ENCODE peak calls at places on chromosomes 16 and 17, in seven cellular contexts. R is fibroblast of pulmonary artery, V is AG04449, Z is adipocyte, I is amygdala, W is ACHN, M is HS-5. X is an unnamed sample.

GRCh38 chr16:29727452-29727851 is 18.3 kb downstream of the C16orf54 start:
- DNase-seq in I (no peak), W (no peak), M (no peak), R (no peak), V (no peak), Z (no peak), X (no peak)

GRCh38 chr17:3935825-3936355 is 19.6 kb upstream of the P2RX1 start:
- DNase-seq in V (peak), M (no peak), W (peak), R (peak), I (no peak), Z (peak), X (no peak)

GRCh38 chr16:2473999-2474876 is 689 bp upstream of the TBC1D24 start:
- DNase-seq in W (peak), M (no peak), V (no peak), Z (peak), R (peak), I (peak), X (peak)

GRCh38 chr16:79768594-79768993 is 168.1 kb upstream of the MAF start:
- DNase-seq in R (no peak), W (peak), M (no peak), Z (no peak), V (no peak), I (peak), X (no peak)

GRCh38 chr17:79023886-79024771 is at the start of gene C1QTNF1:
- DNase-seq in W (peak), V (no peak), M (no peak), I (no peak), R (peak), Z (peak), X (peak)

GRCh38 chr17:62718420-62718819 is 89.7 kb downstream of the MARCHF10 start:
- DNase-seq in Z (no peak), M (no peak), R (peak), I (no peak), W (peak), V (no peak), X (no peak)

GRCh38 chr16:3564130-3564888 is 12.9 kb downstream of the NLRC3 start:
- DNase-seq in V (no peak), M (no peak), W (no peak), Z (no peak), R (no peak), I (no peak), X (peak)

GRCh38 chr17:61349350-61349749 is 50.3 kb upstream of the TBX2 start:
- DNase-seq in R (no peak), V (no peak), Z (no peak), I (no peak), W (no peak), M (no peak), X (no peak)

GRCh38 chr16:77888786-77889185 is 100.4 kb downstream of the VAT1L start:
- DNase-seq in V (no peak), R (no peak), M (no peak), I (no peak), Z (no peak), W (no peak), X (no peak)

GRCh38 chr17:77423589-77424451 is 283.1 kb downstream of the SEC14L1 start:
- DNase-seq in M (peak), R (peak), I (peak), Z (peak), V (peak), W (peak), X (no peak)

GRCh38 chr17:74186498-74186897 is 17.0 kb upstream of the RPL38 start:
- DNase-seq in Z (no peak), R (no peak), I (no peak), M (no peak), V (no peak), W (no peak), X (no peak)

GRCh38 chr16:81649561-81649960 is 129.5 kb upstream of the PLCG2 start:
- DNase-seq in R (no peak), Z (peak), W (no peak), V (no peak), M (no peak), I (no peak), X (no peak)